ENCODE peak calls at places on chromosomes 12 and 14, in seven cellular contexts. C, M, F, N, O, I and Q are unnamed samples.

GRCh38 chr14:103629503-103630121 is 601 bp downstream of the KLC1 start:
- DNase-seq in F (peak; percentile 93), C (no peak), O (peak; percentile 21), N (peak; percentile 78), I (no peak), M (peak; percentile 87), Q (no peak)

GRCh38 chr12:93624595-93625294 is 52.3 kb downstream of the SOCS2 start:
- DNase-seq in C (peak; percentile 54), O (no peak), N (no peak), I (peak; percentile 75), M (no peak), F (no peak), Q (no peak)

GRCh38 chr12:68958337-68958736 is 25.4 kb upstream of the CPM start:
- DNase-seq in I (no peak), O (peak; percentile 41), M (no peak), F (no peak), N (no peak), C (no peak), Q (no peak)

GRCh38 chr14:65972346-65972745 is 513.8 kb upstream of the CCDC196 start:
- DNase-seq in O (no peak), N (no peak), F (no peak), I (no peak), M (no peak), C (no peak), Q (no peak)

GRCh38 chr12:49868952-49869815 is 26.3 kb upstream of the BCDIN3D start:
- DNase-seq in C (peak; percentile 98), O (peak; percentile 58), I (no peak), N (peak; percentile 96), F (peak; percentile 80), M (peak; percentile 95), Q (peak; percentile 99)

GRCh38 chr14:47276931-47277330 is 398.5 kb downstream of the MDGA2 start:
- DNase-seq in N (no peak), C (no peak), O (no peak), M (no peak), F (no peak), I (no peak), Q (no peak)

GRCh38 chr14:70721542-70721941 is 79.8 kb downstream of the TTC9 start:
- DNase-seq in O (no peak), I (no peak), M (no peak), F (no peak), C (no peak), N (no peak), Q (no peak)

GRCh38 chr12:54932038-54932437 is 52.5 kb downstream of the TESPA1 start:
- DNase-seq in F (no peak), I (no peak), C (no peak), M (no peak), O (no peak), N (no peak), Q (no peak)

GRCh38 chr12:122836027-122836921 is 1.0 kb downstream of the HIP1R start:
- DNase-seq in C (peak; percentile 54), F (no peak), O (peak; percentile 79), I (no peak), M (peak; percentile 41), N (peak; percentile 66), Q (no peak)

DNA sequence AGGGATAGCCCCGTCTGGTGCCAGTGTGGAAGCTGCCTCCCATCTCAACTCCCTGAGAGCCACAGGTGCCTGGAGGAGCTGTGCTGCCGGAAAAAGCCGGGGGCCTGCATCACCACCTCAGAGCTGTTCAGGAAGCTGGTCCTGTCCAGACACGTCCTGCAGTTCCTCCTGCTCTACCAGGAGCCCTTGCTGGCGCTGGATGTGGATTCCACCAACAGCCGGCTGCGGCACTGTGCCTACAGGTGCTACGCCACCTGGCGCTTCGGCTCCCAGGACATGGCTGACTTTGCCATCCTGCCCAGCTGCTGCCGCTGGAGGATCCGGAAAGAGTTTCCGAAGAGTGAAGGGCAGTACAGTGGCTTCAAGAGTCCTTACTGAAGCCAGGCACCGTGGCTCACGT is 25.5 kb upstream of the P2RX4 start:
- DNase-seq in O (no peak), I (no peak), C (no peak), N (no peak), F (peak; percentile 50), M (no peak), Q (no peak)
- TF ChIP-seq POLR2AphosphoS5 in O (no peak), I (no peak), C (no peak), N (no peak), F (no peak), M (no peak), Q (no peak)

GRCh38 chr12:120362516-120363273 is 6.3 kb downstream of the MSI1 start:
- DNase-seq in M (no peak), I (no peak), C (no peak), O (no peak), F (no peak), N (no peak), Q (no peak)

GRCh38 chr12:120359159-120359527 is 9.8 kb downstream of the MSI1 start:
- DNase-seq in I (no peak), F (no peak), O (no peak), C (no peak), N (no peak), M (no peak), Q (no peak)

GRCh38 chr12:120363274-120363855 is 5.6 kb downstream of the MSI1 start:
- DNase-seq in F (no peak), O (no peak), I (no peak), N (no peak), C (no peak), M (peak; percentile 56), Q (no peak)

GRCh38 chr12:120364487-120364886 is 4.5 kb downstream of the MSI1 start:
- DNase-seq in N (no peak), C (no peak), F (no peak), M (no peak), I (no peak), O (no peak), Q (no peak)

GRCh38 chr12:120361506-120362208 is 7.3 kb downstream of the MSI1 start:
- DNase-seq in N (peak; percentile 82), M (peak; percentile 98), O (no peak), C (peak; percentile 95), F (peak; percentile 87), I (no peak), Q (no peak)
- H3K4me3 ChIP-seq in N (peak overlapping the region; percentile 53), M (no peak overlapping the region), O (no peak overlapping the region), C (no peak overlapping the region), F (peak overlapping the region; percentile 34), I (no peak overlapping the region), Q (peak overlapping the region; percentile 42)

GRCh38 chr12:109114644-109115043 is 1.7 kb upstream of the ACACB start:
- DNase-seq in I (no peak), M (no peak), F (no peak), N (no peak), O (no peak), C (no peak), Q (no peak)

GRCh38 chr12:109112720-109113465 is 3.5 kb upstream of the ACACB start:
- DNase-seq in I (no peak), O (peak; percentile 24), C (no peak), N (peak; percentile 74), M (no peak), F (no peak), Q (no peak)

GRCh38 chr12:109113661-109114321 is 2.6 kb upstream of the ACACB start:
- DNase-seq in C (no peak), O (no peak), M (no peak), N (peak; percentile 60), I (no peak), F (no peak), Q (no peak)

GRCh38 chr12:109109756-109110350 is 6.5 kb upstream of the ACACB start:
- DNase-seq in N (no peak), F (no peak), M (no peak), C (no peak), I (no peak), O (no peak), Q (no peak)

DNA sequence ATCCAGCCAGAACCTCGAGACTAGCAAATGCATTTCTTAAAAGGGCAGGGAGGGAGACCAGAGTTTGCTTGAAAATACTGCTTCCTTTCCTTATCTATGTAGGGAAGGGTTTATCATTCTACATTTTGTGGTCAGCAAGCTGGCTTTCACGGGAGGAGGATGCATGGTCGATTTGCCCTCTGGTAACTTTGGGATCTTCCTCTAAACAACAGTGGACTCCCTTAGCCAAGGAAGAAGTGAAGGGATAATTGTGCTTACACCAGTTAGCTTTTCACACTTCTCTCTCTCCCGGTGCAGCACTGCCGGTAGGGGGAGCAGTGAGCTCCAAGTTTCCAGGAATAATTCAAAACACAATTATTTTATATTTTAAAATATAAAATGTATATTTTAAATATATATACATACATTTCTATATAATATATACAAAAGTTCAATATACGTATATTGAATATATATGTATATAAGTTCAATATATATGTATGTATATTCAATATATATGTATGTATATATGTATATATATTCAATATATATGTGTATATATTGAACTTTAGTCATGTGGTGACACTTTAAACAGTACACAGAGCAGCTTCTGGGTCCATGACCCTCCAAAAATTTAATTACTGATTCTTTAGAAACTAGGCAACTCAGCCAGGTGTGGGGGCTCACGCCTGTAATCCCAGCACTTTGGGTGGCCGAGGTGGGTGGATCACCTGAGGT is 4.5 kb upstream of the ACACB start:
- DNase-seq in I (peak; percentile 24), F (no peak), M (peak; percentile 66), O (peak; percentile 28), N (peak; percentile 91), C (peak; percentile 54), Q (no peak)
- TF ChIP-seq POLR2AphosphoS5 in I (no peak), F (no peak), M (no peak), O (no peak), N (peak; percentile 73), C (no peak), Q (no peak)

GRCh38 chr14:61659582-61659981 is 35.7 kb upstream of the HIF1A start:
- DNase-seq in O (no peak), F (no peak), N (no peak), M (no peak), I (no peak), C (no peak), Q (no peak)

GRCh38 chr14:61662001-61662400 is 33.3 kb upstream of the HIF1A start:
- DNase-seq in F (no peak), N (no peak), O (no peak), I (no peak), C (no peak), M (no peak), Q (no peak)

GRCh38 chr14:61663312-61663974 is 31.9 kb upstream of the HIF1A start:
- DNase-seq in C (no peak), I (no peak), N (no peak), O (peak; percentile 72), M (no peak), F (no peak), Q (no peak)

GRCh38 chr14:61661471-61661988 is 33.8 kb upstream of the HIF1A start:
- DNase-seq in O (no peak), M (no peak), I (no peak), N (no peak), F (no peak), C (no peak), Q (no peak)

DNA sequence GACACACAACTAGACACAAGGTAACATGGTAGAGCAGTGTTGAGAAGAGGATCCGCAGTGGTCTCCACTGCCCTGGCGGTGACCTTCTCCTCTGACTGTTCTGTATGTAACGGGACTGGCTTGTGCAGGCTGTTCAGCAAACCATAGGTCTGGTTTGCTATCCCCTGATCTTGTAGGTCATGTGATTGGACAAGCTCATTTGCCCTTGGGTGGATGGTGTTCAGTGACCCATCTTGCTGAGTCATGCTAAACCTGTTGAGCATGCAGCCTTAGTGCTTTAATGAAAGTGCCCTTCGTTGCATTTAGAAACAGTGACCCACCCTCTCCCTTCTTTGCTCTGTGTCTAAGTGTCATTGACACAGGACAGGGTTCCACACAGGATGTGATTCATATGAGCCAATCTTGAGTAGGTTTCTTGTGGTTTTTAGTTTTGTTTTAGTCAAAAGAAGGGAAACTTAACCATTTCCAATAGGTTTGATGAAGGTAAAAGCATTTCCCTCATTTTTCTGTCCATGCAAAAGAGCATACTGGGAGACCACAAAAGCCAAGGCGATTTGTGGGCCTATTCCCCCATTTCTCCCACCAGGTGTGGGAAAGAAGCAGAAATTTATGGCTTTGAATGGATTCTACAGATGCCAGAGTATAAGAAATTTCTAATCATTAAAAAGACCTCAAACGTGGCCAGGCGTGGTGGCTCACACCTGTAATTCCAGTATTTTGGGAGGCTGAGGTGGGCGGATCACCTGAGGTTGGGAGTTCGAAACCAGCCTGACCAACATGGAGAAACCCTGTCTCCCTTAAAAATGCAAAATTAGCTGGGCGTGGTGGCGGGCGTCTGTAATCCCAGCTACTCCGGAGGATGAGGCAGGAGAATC is 32.6 kb upstream of the HIF1A start:
- DNase-seq in F (no peak), M (peak; percentile 19), I (peak; percentile 34), C (peak; percentile 18), O (peak; percentile 70), N (no peak), Q (no peak)
- H3K4me3 ChIP-seq in F (no peak overlapping the region), M (no peak overlapping the region), I (no peak overlapping the region), C (no peak overlapping the region), O (no peak overlapping the region), N (no peak overlapping the region), Q (no peak overlapping the region)